ENCODE peak calls at places on chromosomes 11 and 22, in six cellular contexts. One of them, this sample, is unnamed.

GRCh38 chr22:30245985-30246901 is at the start of gene LIF:
- DNase-seq in DND-41: peak
- DNase-seq in mammary epithelial cell: peak
- DNase-seq in gastrocnemius medialis: no peak
- DNase-seq in fibroblast of lung: peak
- DNase-seq in mucosa of descending colon: peak
- DNase-seq in this sample: peak

GRCh38 chr11:65590240-65590738 is 5.3 kb downstream of the KCNK7 start:
- DNase-seq in DND-41: no peak
- DNase-seq in mammary epithelial cell: no peak
- DNase-seq in gastrocnemius medialis: peak
- DNase-seq in fibroblast of lung: peak
- DNase-seq in mucosa of descending colon: no peak
- DNase-seq in this sample: no peak

GRCh38 chr22:18994780-18995711 is 59.0 kb upstream of the PRODH start:
- DNase-seq in DND-41: no peak
- DNase-seq in mammary epithelial cell: no peak
- DNase-seq in gastrocnemius medialis: no peak
- DNase-seq in fibroblast of lung: no peak
- DNase-seq in mucosa of descending colon: no peak
- DNase-seq in this sample: no peak

GRCh38 chr22:31631381-31631780 is 30.6 kb downstream of the PISD start:
- DNase-seq in DND-41: no peak
- DNase-seq in mammary epithelial cell: no peak
- DNase-seq in gastrocnemius medialis: no peak
- DNase-seq in fibroblast of lung: no peak
- DNase-seq in mucosa of descending colon: peak
- DNase-seq in this sample: no peak

GRCh38 chr11:116217006-116217405 is 555.8 kb downstream of the BUD13 start:
- DNase-seq in DND-41: peak
- DNase-seq in mammary epithelial cell: peak
- DNase-seq in gastrocnemius medialis: no peak
- DNase-seq in fibroblast of lung: peak
- DNase-seq in mucosa of descending colon: peak
- DNase-seq in this sample: peak

GRCh38 chr22:36029406-36029755 is 757 bp upstream of the RBFOX2 start:
- DNase-seq in DND-41: no peak
- DNase-seq in mammary epithelial cell: no peak
- DNase-seq in gastrocnemius medialis: no peak
- DNase-seq in fibroblast of lung: no peak
- DNase-seq in mucosa of descending colon: no peak
- DNase-seq in this sample: no peak

GRCh38 chr11:73795925-73796632 is 8.4 kb downstream of the MRPL48 start:
- DNase-seq in DND-41: no peak
- DNase-seq in mammary epithelial cell: no peak
- DNase-seq in gastrocnemius medialis: no peak
- DNase-seq in fibroblast of lung: no peak
- DNase-seq in mucosa of descending colon: no peak
- DNase-seq in this sample: no peak

GRCh38 chr11:78050964-78051831 is 12.5 kb upstream of the THRSP start:
- DNase-seq in DND-41: no peak
- DNase-seq in mammary epithelial cell: peak
- DNase-seq in gastrocnemius medialis: no peak
- DNase-seq in fibroblast of lung: peak
- DNase-seq in mucosa of descending colon: no peak
- DNase-seq in this sample: peak

GRCh38 chr11:31509017-31509411 is 408 bp downstream of the IMMP1L start:
- DNase-seq in DND-41: no peak
- DNase-seq in mammary epithelial cell: no peak
- DNase-seq in gastrocnemius medialis: no peak
- DNase-seq in fibroblast of lung: no peak
- DNase-seq in mucosa of descending colon: no peak
- DNase-seq in this sample: no peak

DNA sequence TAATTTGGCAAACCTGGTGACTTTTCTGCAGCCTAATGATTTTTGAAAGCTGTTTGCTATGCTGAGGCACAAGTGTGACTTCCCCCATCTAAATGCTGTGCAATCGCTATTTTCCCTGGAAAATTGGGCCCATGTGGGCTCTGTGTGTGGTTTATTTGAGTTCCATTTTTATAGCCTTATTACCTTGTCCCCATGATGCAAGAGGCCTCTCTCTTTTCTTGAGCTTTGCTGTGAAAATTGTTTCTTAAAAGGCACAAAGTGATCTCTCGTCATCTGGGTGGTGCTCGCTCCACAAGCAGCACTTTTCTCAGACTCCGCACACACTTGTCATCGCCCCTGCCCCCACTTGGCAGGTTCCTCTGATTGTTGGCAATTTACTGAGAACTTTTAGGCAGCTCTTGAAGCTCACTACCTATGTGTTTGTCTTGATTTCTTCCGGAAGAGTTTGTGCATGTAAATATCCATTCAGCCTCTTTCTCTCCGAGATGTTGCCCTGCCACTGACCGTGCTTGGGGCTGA is 24.9 kb downstream of the BMAL1 start:
- DNase-seq in DND-41: no peak
- DNase-seq in mammary epithelial cell: no peak
- DNase-seq in gastrocnemius medialis: no peak
- DNase-seq in fibroblast of lung: no peak
- DNase-seq in mucosa of descending colon: no peak
- DNase-seq in this sample: no peak
- TF ChIP-seq CTCF in DND-41: no peak
- TF ChIP-seq CTCF in mammary epithelial cell: no peak
- TF ChIP-seq CTCF in gastrocnemius medialis: no peak
- TF ChIP-seq CTCF in fibroblast of lung: no peak
- TF ChIP-seq CTCF in mucosa of descending colon: no peak
- TF ChIP-seq CTCF in this sample: no peak

GRCh38 chr11:46290021-46290420 is 12.6 kb downstream of the CREB3L1 start:
- DNase-seq in DND-41: no peak
- DNase-seq in mammary epithelial cell: no peak
- DNase-seq in gastrocnemius medialis: no peak
- DNase-seq in fibroblast of lung: no peak
- DNase-seq in mucosa of descending colon: no peak
- DNase-seq in this sample: no peak

GRCh38 chr11:46291441-46292143 is 14.1 kb downstream of the CREB3L1 start:
- DNase-seq in DND-41: no peak
- DNase-seq in mammary epithelial cell: no peak
- DNase-seq in gastrocnemius medialis: no peak
- DNase-seq in fibroblast of lung: peak
- DNase-seq in mucosa of descending colon: peak
- DNase-seq in this sample: peak

GRCh38 chr11:46288451-46288850 is 11.0 kb downstream of the CREB3L1 start:
- DNase-seq in DND-41: no peak
- DNase-seq in mammary epithelial cell: no peak
- DNase-seq in gastrocnemius medialis: no peak
- DNase-seq in fibroblast of lung: no peak
- DNase-seq in mucosa of descending colon: no peak
- DNase-seq in this sample: no peak

GRCh38 chr11:46293066-46293465 is 15.6 kb downstream of the CREB3L1 start:
- DNase-seq in DND-41: no peak
- DNase-seq in mammary epithelial cell: no peak
- DNase-seq in gastrocnemius medialis: no peak
- DNase-seq in fibroblast of lung: no peak
- DNase-seq in mucosa of descending colon: no peak
- DNase-seq in this sample: no peak

GRCh38 chr11:46290598-46291309 is 13.3 kb downstream of the CREB3L1 start:
- DNase-seq in DND-41: peak
- DNase-seq in mammary epithelial cell: no peak
- DNase-seq in gastrocnemius medialis: peak
- DNase-seq in fibroblast of lung: peak
- DNase-seq in mucosa of descending colon: peak
- DNase-seq in this sample: peak
- H3K4me3 ChIP-seq in DND-41: no peak
- H3K4me3 ChIP-seq in mammary epithelial cell: no peak
- H3K4me3 ChIP-seq in gastrocnemius medialis: no peak
- H3K4me3 ChIP-seq in fibroblast of lung: peak
- H3K4me3 ChIP-seq in mucosa of descending colon: no peak
- H3K4me3 ChIP-seq in this sample: no peak

GRCh38 chr11:26287067-26287518 is 44.8 kb upstream of the ANO3 start:
- DNase-seq in DND-41: no peak
- DNase-seq in mammary epithelial cell: peak
- DNase-seq in gastrocnemius medialis: no peak
- DNase-seq in fibroblast of lung: peak
- DNase-seq in mucosa of descending colon: no peak
- DNase-seq in this sample: no peak

GRCh38 chr11:26283852-26284421 is 48.0 kb upstream of the ANO3 start:
- DNase-seq in DND-41: no peak
- DNase-seq in mammary epithelial cell: no peak
- DNase-seq in gastrocnemius medialis: no peak
- DNase-seq in fibroblast of lung: no peak
- DNase-seq in mucosa of descending colon: no peak
- DNase-seq in this sample: no peak

GRCh38 chr11:26285593-26285992 is 46.3 kb upstream of the ANO3 start:
- DNase-seq in DND-41: no peak
- DNase-seq in mammary epithelial cell: no peak
- DNase-seq in gastrocnemius medialis: no peak
- DNase-seq in fibroblast of lung: no peak
- DNase-seq in mucosa of descending colon: no peak
- DNase-seq in this sample: no peak

GRCh38 chr11:26286472-26287066 is 45.4 kb upstream of the ANO3 start:
- DNase-seq in DND-41: peak
- DNase-seq in mammary epithelial cell: peak
- DNase-seq in gastrocnemius medialis: no peak
- DNase-seq in fibroblast of lung: peak
- DNase-seq in mucosa of descending colon: no peak
- DNase-seq in this sample: peak
- TF ChIP-seq CTCF in DND-41: peak
- TF ChIP-seq CTCF in mammary epithelial cell: peak
- TF ChIP-seq CTCF in gastrocnemius medialis: no peak
- TF ChIP-seq CTCF in fibroblast of lung: peak
- TF ChIP-seq CTCF in mucosa of descending colon: no peak
- TF ChIP-seq CTCF in this sample: peak

GRCh38 chr22:48698618-48699017 is 1129.1 kb downstream of the BRD1 start:
- DNase-seq in DND-41: no peak
- DNase-seq in mammary epithelial cell: no peak
- DNase-seq in gastrocnemius medialis: no peak
- DNase-seq in fibroblast of lung: no peak
- DNase-seq in mucosa of descending colon: no peak
- DNase-seq in this sample: no peak

GRCh38 chr22:48695731-48696305 is 1131.9 kb downstream of the BRD1 start:
- DNase-seq in DND-41: no peak
- DNase-seq in mammary epithelial cell: no peak
- DNase-seq in gastrocnemius medialis: no peak
- DNase-seq in fibroblast of lung: no peak
- DNase-seq in mucosa of descending colon: no peak
- DNase-seq in this sample: no peak

GRCh38 chr22:48697694-48698276 is 1129.9 kb downstream of the BRD1 start:
- DNase-seq in DND-41: no peak
- DNase-seq in mammary epithelial cell: no peak
- DNase-seq in gastrocnemius medialis: no peak
- DNase-seq in fibroblast of lung: no peak
- DNase-seq in mucosa of descending colon: no peak
- DNase-seq in this sample: no peak

GRCh38 chr22:48696371-48696770 is 1131.3 kb downstream of the BRD1 start:
- DNase-seq in DND-41: no peak
- DNase-seq in mammary epithelial cell: no peak
- DNase-seq in gastrocnemius medialis: no peak
- DNase-seq in fibroblast of lung: no peak
- DNase-seq in mucosa of descending colon: no peak
- DNase-seq in this sample: no peak

DNA sequence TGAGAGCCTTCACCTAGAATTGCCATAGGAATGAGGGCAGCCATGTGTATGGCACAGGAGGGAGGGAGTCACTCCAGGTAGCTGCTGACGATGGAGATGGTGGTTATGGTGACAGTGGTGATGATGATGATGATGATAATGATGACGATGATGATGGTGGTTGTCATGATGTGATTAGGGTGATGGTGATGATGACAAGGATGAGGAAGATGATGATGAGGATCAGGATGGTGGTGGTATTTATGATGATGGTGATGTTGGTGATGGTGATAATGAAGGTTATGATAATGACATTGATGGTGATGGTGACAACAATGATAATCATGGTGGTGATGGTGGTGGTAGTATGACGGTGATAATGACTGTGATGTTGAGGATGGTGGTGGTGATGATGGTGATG is 1130.5 kb downstream of the BRD1 start:
- DNase-seq in DND-41: no peak
- DNase-seq in mammary epithelial cell: no peak
- DNase-seq in gastrocnemius medialis: no peak
- DNase-seq in fibroblast of lung: no peak
- DNase-seq in mucosa of descending colon: no peak
- DNase-seq in this sample: no peak
- H3K4me3 ChIP-seq in DND-41: no peak
- H3K4me3 ChIP-seq in mammary epithelial cell: no peak
- H3K4me3 ChIP-seq in gastrocnemius medialis: no peak
- H3K4me3 ChIP-seq in fibroblast of lung: no peak
- H3K4me3 ChIP-seq in mucosa of descending colon: no peak
- H3K4me3 ChIP-seq in this sample: no peak

GRCh38 chr22:23857606-23858483 is at the start of gene SLC2A11:
- DNase-seq in DND-41: peak
- DNase-seq in mammary epithelial cell: peak
- DNase-seq in gastrocnemius medialis: peak
- DNase-seq in fibroblast of lung: peak
- DNase-seq in mucosa of descending colon: peak
- DNase-seq in this sample: peak
- TF ChIP-seq CTCF in DND-41: peak
- TF ChIP-seq CTCF in mammary epithelial cell: peak
- TF ChIP-seq CTCF in gastrocnemius medialis: peak
- TF ChIP-seq CTCF in fibroblast of lung: peak
- TF ChIP-seq CTCF in mucosa of descending colon: peak
- TF ChIP-seq CTCF in this sample: peak

DNA sequence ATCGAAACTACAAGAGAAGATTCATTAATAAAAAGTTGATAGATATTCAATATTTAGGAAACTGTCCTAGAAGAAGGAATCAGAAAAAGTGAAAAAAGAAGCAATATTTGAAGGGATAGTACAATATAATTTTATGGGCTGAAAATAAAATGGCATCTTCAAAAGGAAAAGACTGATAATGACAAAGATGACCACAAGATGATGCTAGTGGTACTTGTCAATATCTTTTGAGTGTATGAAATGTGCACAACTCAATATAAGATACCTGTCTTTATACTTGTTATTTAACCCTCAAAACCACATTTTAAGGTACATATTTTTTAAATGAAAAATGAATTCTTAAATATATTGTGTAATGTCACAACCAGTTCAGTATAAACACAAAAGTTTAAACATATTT is 1059.6 kb upstream of the RAG2 start:
- DNase-seq in DND-41: no peak
- DNase-seq in mammary epithelial cell: peak
- DNase-seq in gastrocnemius medialis: no peak
- DNase-seq in fibroblast of lung: peak
- DNase-seq in mucosa of descending colon: no peak
- DNase-seq in this sample: peak
- H3K4me3 ChIP-seq in DND-41: no peak
- H3K4me3 ChIP-seq in mammary epithelial cell: no peak
- H3K4me3 ChIP-seq in gastrocnemius medialis: no peak
- H3K4me3 ChIP-seq in fibroblast of lung: no peak
- H3K4me3 ChIP-seq in mucosa of descending colon: no peak
- H3K4me3 ChIP-seq in this sample: no peak

GRCh38 chr11:102220728-102221467 is 96.4 kb upstream of the BIRC3 start:
- DNase-seq in DND-41: no peak
- DNase-seq in mammary epithelial cell: peak
- DNase-seq in gastrocnemius medialis: no peak
- DNase-seq in fibroblast of lung: peak
- DNase-seq in mucosa of descending colon: no peak
- DNase-seq in this sample: peak
- TF ChIP-seq CTCF in DND-41: no peak
- TF ChIP-seq CTCF in mammary epithelial cell: no peak
- TF ChIP-seq CTCF in gastrocnemius medialis: no peak
- TF ChIP-seq CTCF in fibroblast of lung: no peak
- TF ChIP-seq CTCF in mucosa of descending colon: no peak
- TF ChIP-seq CTCF in this sample: no peak